ENCODE peak calls at places on chromosomes 5 and 9, in nine cellular contexts. A is astrocyte of the spinal cord; J is fibroblast of mammary gland; W is ecto neural progenitor cell; T is activated naive CD4-positive, alpha-beta T cell treated with anti-CD3 and anti-CD28 coated beads, Interleukin-2, amount 10 ng/mL, durations not matched to agents 7 days and 5 days; E is AG09319; Z is EH; I is activated T-helper 1 cell treated with anti-CD3 and anti-CD28 coated beads, Interleukin-2, amount 50 U/mL, for 16 hours; G is IMR-90. U is an unnamed sample.

GRCh38 chr9:113973963-113974413 is 97.9 kb downstream of the ZNF618 start:
- DNase-seq in A (peak), J (no peak), W (no peak), T (no peak), E (no peak), Z (peak), I (no peak), G (peak), U (peak)

GRCh38 chr5:36607114-36607561 is 732 bp downstream of the SLC1A3 start:
- DNase-seq in A (peak), J (peak), W (peak), T (no peak), E (no peak), Z (peak), I (no peak), G (peak), U (peak)

GRCh38 chr5:171562822-171563221 is 143.4 kb downstream of the FGF18 start:
- DNase-seq in A (no peak), J (peak), W (no peak), T (no peak), E (no peak), Z (no peak), I (no peak), G (peak), U (no peak)

GRCh38 chr5:180596115-180596667 is 4.9 kb upstream of the SCGB3A1 start:
- DNase-seq in A (no peak), J (no peak), W (no peak), T (peak), E (no peak), Z (no peak), I (no peak), G (no peak), U (no peak)

GRCh38 chr5:8884029-8884428 is 661.8 kb downstream of the SEMA5A start:
- DNase-seq in A (no peak), J (no peak), W (no peak), T (no peak), E (no peak), Z (peak), I (no peak), G (no peak), U (no peak)

GRCh38 chr5:135053278-135053677 is 19.2 kb upstream of the PITX1 start:
- DNase-seq in A (no peak), J (no peak), W (no peak), T (no peak), E (no peak), Z (no peak), I (no peak), G (no peak), U (no peak)

GRCh38 chr5:179230061-179230461 is 115.2 kb downstream of the ADAMTS2 start:
- DNase-seq in A (no peak), J (no peak), W (peak), T (no peak), E (no peak), Z (no peak), I (no peak), G (no peak), U (no peak)

GRCh38 chr5:172802585-172803176 is 31.4 kb upstream of the ERGIC1 start:
- DNase-seq in A (peak), J (peak), W (no peak), T (no peak), E (no peak), Z (peak), I (no peak), G (peak), U (peak)

GRCh38 chr5:68130253-68130652 is 85.3 kb upstream of the PIK3R1 start:
- DNase-seq in A (no peak), J (no peak), W (no peak), T (no peak), E (no peak), Z (no peak), I (no peak), G (no peak), U (no peak)

GRCh38 chr5:181028032-181028819 is 11.8 kb upstream of the BTNL9 start:
- DNase-seq in A (no peak), J (no peak), W (no peak), T (no peak), E (no peak), Z (no peak), I (no peak), G (no peak), U (no peak)

GRCh38 chr5:174918655-174919054 is 194.3 kb downstream of the MSX2 start:
- DNase-seq in A (no peak), J (no peak), W (no peak), T (no peak), E (no peak), Z (no peak), I (no peak), G (no peak), U (no peak)

GRCh38 chr9:88828492-88828974 is 162.7 kb upstream of the S1PR3 start:
- DNase-seq in A (no peak), J (peak), W (no peak), T (no peak), E (no peak), Z (no peak), I (no peak), G (no peak), U (no peak)

GRCh38 chr5:181263633-181264032 is 2.7 kb upstream of the TRIM52 start:
- DNase-seq in A (no peak), J (no peak), W (no peak), T (no peak), E (no peak), Z (no peak), I (no peak), G (no peak), U (no peak)